ENCODE peak calls at places on chromosomes 16 and 17, in nine cellular contexts. R, C, B, S, Z, Y, F, T and A are unnamed samples.

GRCh38 chr16:56610017-56610608 is 1.7 kb downstream of the MT2A start:
- DNase-seq in R (no peak), C (peak), B (no peak), S (no peak), Z (no peak), Y (peak), F (peak), T (peak), A (peak)

GRCh38 chr17:66715745-66716156 is 119.2 kb upstream of the CACNG5 start:
- DNase-seq in R (peak), C (peak), B (peak), S (peak), Z (peak), Y (no peak), F (peak), T (peak), A (peak)

GRCh38 chr17:3946711-3947235 is 17.5 kb downstream of the ATP2A3 start:
- DNase-seq in R (no peak), C (peak), B (no peak), S (no peak), Z (no peak), Y (no peak), F (no peak), T (no peak), A (no peak)

GRCh38 chr16:17359778-17360177 is 111.0 kb downstream of the XYLT1 start:
- DNase-seq in R (no peak), C (no peak), B (no peak), S (no peak), Z (no peak), Y (no peak), F (peak), T (no peak), A (no peak)

GRCh38 chr17:66975614-66976378 is 11.3 kb downstream of the CACNG4 start:
- DNase-seq in R (no peak), C (peak), B (peak), S (peak), Z (no peak), Y (peak), F (no peak), T (no peak), A (peak)

GRCh38 chr16:15976225-15976812 is 26.9 kb downstream of the ABCC1 start:
- DNase-seq in R (no peak), C (no peak), B (no peak), S (no peak), Z (no peak), Y (no peak), F (no peak), T (no peak), A (peak)

GRCh38 chr16:84461504-84462295 is 42.8 kb downstream of the MEAK7 start:
- DNase-seq in R (no peak), C (no peak), B (no peak), S (no peak), Z (no peak), Y (no peak), F (no peak), T (no peak), A (no peak)

GRCh38 chr17:10121971-10122707 is 76.3 kb downstream of the GAS7 start:
- DNase-seq in R (no peak), C (no peak), B (no peak), S (no peak), Z (no peak), Y (no peak), F (no peak), T (no peak), A (no peak)

GRCh38 chr17:80223142-80223815 is 3.1 kb downstream of the SLC26A11 start:
- DNase-seq in R (no peak), C (no peak), B (no peak), S (no peak), Z (no peak), Y (no peak), F (no peak), T (no peak), A (no peak)

GRCh38 chr17:9729034-9729650 is 62.2 kb downstream of the DHRS7C start:
- DNase-seq in R (peak), C (peak), B (peak), S (peak), Z (no peak), Y (no peak), F (peak), T (peak), A (peak)

GRCh38 chr17:7593296-7593695 is 3.4 kb upstream of the SOX15 start:
- DNase-seq in R (no peak), C (no peak), B (no peak), S (no peak), Z (no peak), Y (no peak), F (no peak), T (no peak), A (no peak)

GRCh38 chr16:49786926-49787557 is 68.9 kb downstream of the ZNF423 start:
- DNase-seq in R (no peak), C (no peak), B (no peak), S (no peak), Z (no peak), Y (no peak), F (no peak), T (no peak), A (no peak)